ENCODE peak calls at places on chromosomes 11 and 22, in six cellular contexts. F is BE2C, T is brain microvascular endothelial cell, C is AG04449, O is adrenal gland, H is endodermal cell. G is an unnamed sample.

GRCh38 chr11:123472236-123472935 is 42.3 kb downstream of the GRAMD1B start:
- DNase-seq in C (no peak), O (no peak), F (peak), T (no peak), H (no peak), G (no peak)

GRCh38 chr11:107731911-107732310 is 20.1 kb upstream of the SLN start:
- DNase-seq in T (no peak), F (no peak), O (no peak), H (no peak), C (no peak), G (no peak)

GRCh38 chr11:70116386-70117077 is 38.4 kb downstream of the ANO1 start:
- DNase-seq in F (peak), O (no peak), H (no peak), T (no peak), C (no peak), G (no peak)

GRCh38 chr11:66055021-66055420 is 2.9 kb downstream of the SF3B2 start:
- DNase-seq in O (no peak), C (no peak), T (no peak), H (no peak), F (no peak), G (no peak)

GRCh38 chr22:38788417-38788816 is 5.5 kb downstream of the DNAL4 start:
- DNase-seq in C (peak), T (peak), O (peak), H (no peak), F (peak), G (no peak)

GRCh38 chr11:45383229-45383628 is 97.1 kb upstream of the SYT13 start:
- DNase-seq in T (peak), H (no peak), F (no peak), C (peak), O (no peak), G (peak)

GRCh38 chr11:65133724-65134123 is 595 bp downstream of the SYVN1 start:
- DNase-seq in O (no peak), C (no peak), T (no peak), H (peak), F (no peak), G (no peak)

GRCh38 chr11:19498986-19499669 is 213.5 kb upstream of the NAV2 start:
- DNase-seq in H (no peak), O (no peak), F (no peak), C (peak), T (peak), G (no peak)

GRCh38 chr11:116406042-116406441 is 366.7 kb downstream of the BUD13 start:
- DNase-seq in O (no peak), H (no peak), T (no peak), F (no peak), C (no peak), G (no peak)

GRCh38 chr11:8019671-8020597 is 32.8 kb downstream of the EIF3F start:
- DNase-seq in F (peak), H (peak), T (no peak), C (no peak), O (peak), G (no peak)

GRCh38 chr11:101476186-101476585 is 107.6 kb downstream of the TRPC6 start:
- DNase-seq in C (no peak), F (no peak), H (no peak), T (peak), O (no peak), G (no peak)

GRCh38 chr11:95563173-95563572 is 226.4 kb downstream of the FAM76B start:
- DNase-seq in T (no peak), C (no peak), H (no peak), O (no peak), F (no peak), G (no peak)

GRCh38 chr11:65506770-65507485 is 8.1 kb downstream of the MALAT1 start:
- DNase-seq in H (peak), F (no peak), C (peak), T (peak), O (peak), G (peak)

GRCh38 chr11:75565221-75565814 is 3.3 kb downstream of the SERPINH1 start:
- DNase-seq in T (peak), H (peak), C (no peak), F (no peak), O (peak), G (no peak)

GRCh38 chr22:44570476-44571445 is 72.7 kb upstream of the RTL6 start:
- DNase-seq in O (no peak), T (no peak), C (no peak), H (no peak), F (no peak), G (no peak)

GRCh38 chr22:17266261-17266971 is 47.2 kb upstream of the ADA2 start:
- DNase-seq in O (no peak), C (no peak), F (peak), T (no peak), H (peak), G (no peak)

GRCh38 chr11:115408036-115408911 is 95.9 kb downstream of the CADM1 start:
- DNase-seq in F (no peak), H (no peak), C (peak), O (no peak), T (no peak), G (no peak)

GRCh38 chr11:3609416-3610265 is 32.2 kb downstream of the ART5 start:
- DNase-seq in T (peak), C (no peak), O (no peak), F (no peak), H (peak), G (peak)

GRCh38 chr11:106708348-106708747 is 309.9 kb downstream of the GUCY1A2 start:
- DNase-seq in O (no peak), F (no peak), C (no peak), H (peak), T (no peak), G (no peak)

GRCh38 chr22:35154937-35155387 is 89.0 kb downstream of the ISX start:
- DNase-seq in C (no peak), H (peak), T (peak), F (peak), O (peak), G (peak)

GRCh38 chr22:45335021-45335818 is 25.5 kb downstream of the FAM118A start:
- DNase-seq in H (peak), C (no peak), F (peak), O (peak), T (no peak), G (no peak)

GRCh38 chr11:17156283-17156682 is 51.5 kb downstream of the PIK3C2A start:
- DNase-seq in O (no peak), C (no peak), F (no peak), H (no peak), T (no peak), G (no peak)

GRCh38 chr22:46043816-46044717 is 67.1 kb upstream of the WNT7B start:
- DNase-seq in O (no peak), C (no peak), F (no peak), H (peak), T (no peak), G (no peak)

GRCh38 chr11:73596547-73596946 is 1.4 kb downstream of the FAM168A start:
- DNase-seq in O (no peak), T (no peak), H (no peak), F (no peak), C (no peak), G (no peak)

GRCh38 chr11:134682577-134682976 is 270.5 kb upstream of the B3GAT1 start:
- DNase-seq in C (no peak), F (no peak), T (no peak), O (no peak), H (no peak), G (no peak)

GRCh38 chr11:409008-409599 is 5.7 kb downstream of the SIGIRR start:
- DNase-seq in H (no peak), F (no peak), O (no peak), C (no peak), T (no peak), G (no peak)

GRCh38 chr11:45083544-45084087 is 62.8 kb upstream of the PRDM11 start:
- DNase-seq in H (peak), O (no peak), T (no peak), F (peak), C (no peak), G (no peak)

GRCh38 chr22:50733521-50734342 is 4.3 kb upstream of the ACR start:
- DNase-seq in H (no peak), T (no peak), O (peak), F (peak), C (no peak), G (no peak)

GRCh38 chr11:118437736-118438125 is 1.4 kb downstream of the KMT2A start:
- DNase-seq in T (no peak), C (no peak), F (peak), H (no peak), O (peak), G (peak)

GRCh38 chr22:38754247-38755154 is 1.3 kb downstream of the SUN2 start:
- DNase-seq in H (peak), O (peak), F (peak), T (no peak), C (no peak), G (peak)

GRCh38 chr11:9313648-9314290 is 624 bp downstream of the TMEM41B start:
- DNase-seq in C (no peak), F (no peak), T (no peak), H (no peak), O (no peak), G (peak)

GRCh38 chr11:64935634-64936081 is at the start of gene GPHA2:
- DNase-seq in O (no peak), H (peak), F (no peak), C (no peak), T (no peak), G (no peak)

GRCh38 chr22:28395920-28396447 is 283.7 kb downstream of the TTC28 start:
- DNase-seq in O (no peak), H (no peak), T (no peak), C (no peak), F (no peak), G (no peak)

GRCh38 chr11:21768388-21768787 is 424.5 kb upstream of the ANO5 start:
- DNase-seq in C (no peak), F (no peak), H (no peak), O (no peak), T (no peak), G (no peak)

GRCh38 chr11:93704237-93704636 is 37.1 kb downstream of the TAF1D start:
- DNase-seq in C (no peak), O (no peak), T (no peak), H (no peak), F (no peak), G (no peak)

GRCh38 chr22:41305646-41306045 is 4.3 kb downstream of the ZC3H7B start:
- DNase-seq in H (no peak), O (peak), T (no peak), F (peak), C (no peak), G (no peak)

GRCh38 chr11:125923012-125923579 is 18.8 kb downstream of the DDX25 start:
- DNase-seq in C (peak), T (peak), F (peak), H (peak), O (peak), G (peak)

GRCh38 chr11:107043242-107043991 is 25.1 kb upstream of the GUCY1A2 start:
- DNase-seq in C (peak), T (peak), H (no peak), F (no peak), O (no peak), G (peak)

GRCh38 chr22:24582111-24582814 is 10.6 kb downstream of the LRRC75B start:
- DNase-seq in T (no peak), F (no peak), C (no peak), O (no peak), H (no peak), G (no peak)

GRCh38 chr11:72225411-72225951 is 914 bp downstream of the INPPL1 start:
- DNase-seq in F (peak), C (no peak), O (peak), H (peak), T (no peak), G (peak)
- H3K4me3 ChIP-seq in F (peak), C (peak), O (no peak), H (peak), T (peak), G (peak)

GRCh38 chr11:72594493-72595291 is 79.5 kb downstream of the PDE2A start:
- DNase-seq in T (no peak), C (no peak), O (no peak), H (peak), F (no peak), G (no peak)
- H3K4me3 ChIP-seq in T (no peak), C (no peak), O (no peak), H (no peak), F (no peak), G (no peak)

GRCh38 chr11:120511804-120512726 is 517 bp downstream of the GRIK4 start:
- DNase-seq in F (no peak), C (no peak), H (peak), T (no peak), O (peak), G (no peak)
- H3K4me3 ChIP-seq in F (peak), C (peak), H (no peak), T (no peak), O (no peak), G (no peak)

GRCh38 chr11:13279487-13279834 is 1.9 kb downstream of the BMAL1 start:
- DNase-seq in F (no peak), O (no peak), H (no peak), T (no peak), C (no peak), G (no peak)
- H3K4me3 ChIP-seq in F (no peak), O (no peak), H (no peak), T (no peak), C (no peak), G (peak)

GRCh38 chr11:59813364-59813763 is 2.8 kb upstream of the MRPL16 start:
- DNase-seq in T (no peak), H (no peak), C (no peak), O (no peak), F (no peak), G (no peak)

GRCh38 chr11:59815754-59816153 is 5.2 kb upstream of the MRPL16 start:
- DNase-seq in H (no peak), T (no peak), O (no peak), F (no peak), C (no peak), G (no peak)

GRCh38 chr11:59822989-59823566 is 12.5 kb upstream of the MRPL16 start:
- DNase-seq in O (no peak), T (peak), H (peak), C (no peak), F (peak), G (peak)

GRCh38 chr11:59818572-59818971 is 8.0 kb upstream of the MRPL16 start:
- DNase-seq in H (no peak), T (no peak), C (no peak), O (no peak), F (no peak), G (peak)
- H3K4me3 ChIP-seq in H (no peak), T (no peak), C (no peak), O (no peak), F (no peak), G (no peak)

G was measured in GM12865.